ENCODE peak calls at places on chromosomes 4 and X, in seven cellular contexts. C, O, M, T, B, L and K are unnamed samples.
A peak's percentile ranks its signal among the peaks of the same experiment; 100 is the strongest.

GRCh38 chr4:108783666-108784463 is 21.0 kb upstream of the ETNPPL start:
- DNase-seq in L (peak; percentile 22), B (no peak), C (no peak), T (no peak), O (peak; percentile 4), M (no peak), K (no peak)

GRCh38 chrX:110414679-110415439 is 56.2 kb downstream of the RTL9 start:
- DNase-seq in M (no peak), B (no peak), O (peak; percentile 66), T (peak; percentile 77), L (no peak), C (no peak), K (no peak)

GRCh38 chrX:119606508-119607389 is 525 bp upstream of the NKRF start:
- DNase-seq in B (no peak), L (no peak), T (peak; percentile 49), O (peak; percentile 94), M (no peak), C (no peak), K (no peak)

GRCh38 chrX:46294234-46294633 is 251.0 kb downstream of the ZNF674 start:
- DNase-seq in C (no peak), B (no peak), O (no peak), T (no peak), M (no peak), L (no peak), K (no peak)

GRCh38 chr4:115944146-115944905 is 830.9 kb upstream of the NDST4 start:
- DNase-seq in L (no peak), M (no peak), C (no peak), B (no peak), T (no peak), O (no peak), K (no peak)

GRCh38 chr4:101682946-101683345 is 107.6 kb upstream of the BANK1 start:
- DNase-seq in B (no peak), L (no peak), T (no peak), O (no peak), C (no peak), M (no peak), K (no peak)

GRCh38 chr4:75858721-75859120 is 43.5 kb downstream of the PPEF2 start:
- DNase-seq in O (no peak), B (no peak), L (no peak), T (no peak), C (no peak), M (no peak), K (no peak)

GRCh38 chrX:34764842-34765241 is 107.8 kb upstream of the TMEM47 start:
- DNase-seq in B (no peak), C (no peak), L (no peak), M (no peak), O (no peak), T (no peak), K (no peak)

GRCh38 chr4:3246458-3247398 is 2.2 kb upstream of the MSANTD1 start:
- DNase-seq in L (no peak), M (no peak), B (no peak), C (no peak), O (no peak), T (no peak), K (no peak)

GRCh38 chrX:71366674-71367256 is 608 bp downstream of the TAF1 start:
- DNase-seq in O (peak; percentile 27), B (no peak), T (peak; percentile 16), C (peak; percentile 37), M (peak; percentile 83), L (peak; percentile 13), K (no peak)

GRCh38 chr4:78024085-78024484 is 33.0 kb upstream of the FRAS1 start:
- DNase-seq in B (no peak), T (no peak), O (no peak), L (no peak), C (no peak), M (no peak), K (no peak)

GRCh38 chr4:82905205-82905604 is 4.7 kb downstream of the THAP9 start:
- DNase-seq in C (peak; percentile 79), O (no peak), M (no peak), B (no peak), L (no peak), T (peak; percentile 64), K (no peak)

GRCh38 chr4:166680801-166681200 is 553.5 kb downstream of the SPOCK3 start:
- DNase-seq in B (no peak), T (no peak), O (no peak), C (no peak), L (no peak), M (no peak), K (no peak)

GRCh38 chr4:140717313-140717712 is 38.9 kb downstream of the TBC1D9 start:
- DNase-seq in L (no peak), B (no peak), O (no peak), T (no peak), C (no peak), M (no peak), K (no peak)

GRCh38 chr4:15479089-15479912 is 9.6 kb downstream of the CC2D2A start:
- DNase-seq in M (no peak), O (peak; percentile 94), T (peak; percentile 89), L (peak; percentile 79), C (peak; percentile 24), B (no peak), K (no peak)

GRCh38 chr4:119730644-119730995 is 102.0 kb upstream of the PDE5A start:
- DNase-seq in C (no peak), M (no peak), O (peak; percentile 20), B (no peak), T (peak; percentile 21), L (no peak), K (no peak)

GRCh38 chr4:21948347-21949072 is at the start of gene KCNIP4:
- DNase-seq in T (no peak), C (peak; percentile 1), M (peak; percentile 69), L (peak; percentile 68), B (no peak), O (peak; percentile 27), K (no peak)

GRCh38 chr4:148289740-148290139 is 152.5 kb downstream of the NR3C2 start:
- DNase-seq in L (no peak), M (no peak), B (no peak), C (no peak), O (no peak), T (no peak), K (no peak)

GRCh38 chr4:3128976-3129375 is 54.5 kb downstream of the HTT start:
- DNase-seq in C (no peak), B (no peak), L (no peak), T (peak; percentile 65), O (no peak), M (no peak), K (no peak)

GRCh38 chrX:153983321-153983729 is 10.8 kb downstream of the TMEM187 start:
- DNase-seq in L (no peak), M (peak; percentile 76), O (no peak), C (no peak), B (no peak), T (no peak), K (no peak)

GRCh38 chrX:153981231-153981630 is 8.7 kb downstream of the TMEM187 start:
- DNase-seq in L (no peak), M (peak; percentile 73), O (no peak), C (no peak), T (no peak), B (no peak), K (no peak)

GRCh38 chrX:153984351-153985178 is 12.0 kb downstream of the TMEM187 start:
- DNase-seq in C (peak; percentile 59), L (no peak), M (peak; percentile 77), T (no peak), B (no peak), O (no peak), K (no peak)

DNA sequence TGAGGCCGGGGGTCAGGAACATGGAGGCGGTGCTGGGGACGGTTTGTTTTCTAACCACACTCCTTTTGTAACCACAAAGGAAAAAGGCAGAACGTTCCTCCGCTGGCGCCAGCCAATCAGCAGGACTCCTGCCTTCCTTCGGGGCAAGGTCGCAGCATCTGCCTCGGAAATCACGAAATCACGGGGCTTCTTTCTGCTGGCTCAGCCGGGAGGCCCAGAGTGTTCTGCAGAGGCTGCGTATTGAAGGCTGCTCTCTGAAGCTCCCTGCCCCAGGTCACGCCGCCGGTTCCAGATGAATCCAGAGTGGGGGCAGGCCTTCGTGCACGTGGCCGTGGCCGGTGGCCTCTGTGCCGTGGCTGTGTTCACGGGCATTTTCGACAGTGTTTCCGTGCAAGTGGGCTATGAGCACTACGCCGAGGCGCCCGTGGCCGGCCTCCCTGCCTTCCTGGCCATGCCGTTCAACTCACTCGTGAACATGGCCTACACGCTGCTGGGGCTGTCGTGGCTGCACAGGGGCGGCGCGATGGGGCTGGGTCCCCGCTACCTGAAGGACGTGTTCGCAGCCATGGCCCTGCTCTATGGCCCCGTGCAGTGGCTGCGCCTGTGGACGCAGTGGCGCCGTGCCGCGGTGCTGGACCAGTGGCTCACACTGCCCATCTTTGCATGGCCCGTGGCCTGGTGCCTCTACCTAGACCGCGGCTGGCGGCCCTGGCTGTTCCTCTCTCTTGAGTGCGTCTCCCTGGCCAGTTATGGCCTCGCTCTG is 9.4 kb downstream of the TMEM187 start:
- DNase-seq in T (no peak), M (peak; percentile 89), O (no peak), L (no peak), C (peak; percentile 82), B (no peak), K (peak; percentile 56)
- H3K27ac ChIP-seq in T (no peak overlapping the region), M (peak overlapping the region; percentile 83), O (no peak overlapping the region), L (no peak overlapping the region), C (peak overlapping the region; percentile 83), B (no peak overlapping the region), K (peak overlapping the region; percentile 64)

GRCh38 chrX:56765816-56766553 is 36.9 kb downstream of the NBDY start:
- DNase-seq in O (no peak), B (no peak), C (peak; percentile 44), M (peak; percentile 54), L (no peak), T (no peak), K (no peak)
- H3K9me3 ChIP-seq in O (no peaks in the 10 kb centered on the region), B (no peaks in the 10 kb centered on the region), C (no peaks in the 10 kb centered on the region), M (no peaks in the 10 kb centered on the region), L (no peaks in the 10 kb centered on the region), T (no peaks in the 10 kb centered on the region), K (no peaks in the 10 kb centered on the region)

GRCh38 chrX:39614680-39614998 is 483.1 kb downstream of the BCOR start:
- DNase-seq in L (no peak), B (no peak), M (no peak), T (no peak), C (no peak), O (no peak), K (no peak)
- H3K27me3 ChIP-seq in L (peaks cover 10% of the 10 kb centered on the region), B (no peaks in the 10 kb centered on the region), M (peaks cover 7% of the 10 kb centered on the region), T (peaks cover 33% of the 10 kb centered on the region), C (no peaks in the 10 kb centered on the region), O (no peaks in the 10 kb centered on the region), K (no peaks in the 10 kb centered on the region)

GRCh38 chr4:145690610-145691009 is 10.7 kb downstream of the C4orf51 start:
- DNase-seq in T (no peak), B (no peak), C (no peak), M (no peak), O (no peak), L (no peak), K (no peak)

GRCh38 chr4:145698507-145698906 is 18.6 kb downstream of the C4orf51 start:
- DNase-seq in L (no peak), T (no peak), B (no peak), O (no peak), C (no peak), M (no peak), K (no peak)

GRCh38 chr4:145697332-145697731 is 17.4 kb downstream of the C4orf51 start:
- DNase-seq in T (no peak), L (no peak), B (no peak), C (no peak), M (no peak), O (no peak), K (no peak)

DNA sequence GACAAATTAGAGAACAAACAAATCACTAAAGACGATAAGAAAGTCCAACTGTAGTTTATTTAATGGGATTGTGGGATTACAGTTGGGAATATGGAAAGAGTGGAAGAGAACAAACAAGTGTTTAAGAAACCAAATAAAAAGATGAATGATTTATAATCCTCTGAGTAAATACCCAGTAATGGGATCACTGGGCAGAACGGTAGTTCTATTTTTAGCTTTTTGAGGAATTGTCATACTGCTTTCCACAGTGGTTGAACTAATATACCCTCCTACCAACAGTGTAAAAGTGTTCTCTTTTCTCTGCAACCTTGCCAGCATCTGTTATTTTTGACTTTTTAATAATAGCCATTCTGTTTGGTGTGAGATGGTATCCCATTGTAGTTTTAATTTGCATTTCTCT is 15.0 kb downstream of the C4orf51 start:
- DNase-seq in B (no peak), C (no peak), T (peak; percentile 6), M (no peak), L (no peak), O (no peak), K (no peak)
- H3K27ac ChIP-seq in B (no peak overlapping the region), C (no peak overlapping the region), T (no peak overlapping the region), M (no peak overlapping the region), L (no peak overlapping the region), O (no peak overlapping the region), K (no peak overlapping the region)